ENCODE peak calls at places on chromosome 22, in six cellular contexts. One of them, this sample, is unnamed.

GRCh38 chr22:47034905-47035419 is 272.5 kb downstream of the TBC1D22A start:
- DNase-seq in lower lobe of right lung: peak; percentile 30
- DNase-seq in RWPE1: no peak
- DNase-seq in body of pancreas: no peak
- DNase-seq in cardiac muscle cell: no peak
- DNase-seq in K562: no peak
- DNase-seq in this sample: no peak

GRCh38 chr22:19002684-19003038 is 66.6 kb upstream of the PRODH start:
- DNase-seq in cardiac muscle cell: no peak
- DNase-seq in RWPE1: no peak
- DNase-seq in K562: no peak
- DNase-seq in body of pancreas: no peak
- DNase-seq in lower lobe of right lung: no peak
- DNase-seq in this sample: no peak

GRCh38 chr22:28021998-28022660 is 103.1 kb upstream of the PITPNB start:
- DNase-seq in cardiac muscle cell: no peak
- DNase-seq in lower lobe of right lung: no peak
- DNase-seq in body of pancreas: no peak
- DNase-seq in K562: no peak
- DNase-seq in RWPE1: no peak
- DNase-seq in this sample: peak; percentile 22

GRCh38 chr22:46471901-46472721 is 65.3 kb downstream of the CELSR1 start:
- DNase-seq in K562: no peak
- DNase-seq in cardiac muscle cell: no peak
- DNase-seq in body of pancreas: no peak
- DNase-seq in RWPE1: no peak
- DNase-seq in lower lobe of right lung: no peak
- DNase-seq in this sample: no peak

GRCh38 chr22:45318168-45318557 is 8.4 kb downstream of the FAM118A start:
- DNase-seq in lower lobe of right lung: peak; percentile 76
- DNase-seq in cardiac muscle cell: peak; percentile 97
- DNase-seq in K562: peak; percentile 60
- DNase-seq in body of pancreas: peak; percentile 73
- DNase-seq in RWPE1: peak; percentile 42
- DNase-seq in this sample: peak; percentile 95

GRCh38 chr22:23088199-23088604 is 17.9 kb downstream of the GNAZ start:
- DNase-seq in lower lobe of right lung: no peak
- DNase-seq in RWPE1: no peak
- DNase-seq in body of pancreas: no peak
- DNase-seq in cardiac muscle cell: no peak
- DNase-seq in K562: peak; percentile 59
- DNase-seq in this sample: no peak

GRCh38 chr22:48869788-48870187 is 957.9 kb downstream of the BRD1 start:
- DNase-seq in body of pancreas: no peak
- DNase-seq in RWPE1: no peak
- DNase-seq in lower lobe of right lung: no peak
- DNase-seq in cardiac muscle cell: no peak
- DNase-seq in K562: no peak
- DNase-seq in this sample: no peak

GRCh38 chr22:36324414-36324813 is 63.4 kb downstream of the MYH9 start:
- DNase-seq in cardiac muscle cell: no peak
- DNase-seq in body of pancreas: no peak
- DNase-seq in K562: no peak
- DNase-seq in lower lobe of right lung: no peak
- DNase-seq in RWPE1: no peak
- DNase-seq in this sample: no peak

GRCh38 chr22:45997077-45997774 is 20.3 kb upstream of the WNT7B start:
- DNase-seq in cardiac muscle cell: peak; percentile 99
- DNase-seq in RWPE1: peak; percentile 50
- DNase-seq in K562: no peak
- DNase-seq in body of pancreas: peak; percentile 87
- DNase-seq in lower lobe of right lung: peak; percentile 86
- DNase-seq in this sample: no peak

GRCh38 chr22:45446216-45446615 is 32.7 kb downstream of the RIBC2 start:
- DNase-seq in cardiac muscle cell: peak; percentile 9
- DNase-seq in lower lobe of right lung: no peak
- DNase-seq in body of pancreas: no peak
- DNase-seq in K562: no peak
- DNase-seq in RWPE1: no peak
- DNase-seq in this sample: no peak

GRCh38 chr22:35634015-35634414 is 14.2 kb upstream of the APOL6 start:
- DNase-seq in lower lobe of right lung: no peak
- DNase-seq in RWPE1: no peak
- DNase-seq in body of pancreas: no peak
- DNase-seq in cardiac muscle cell: no peak
- DNase-seq in K562: peak; percentile 18
- DNase-seq in this sample: no peak

GRCh38 chr22:23287136-23288095 is 107.1 kb downstream of the BCR start:
- DNase-seq in lower lobe of right lung: no peak
- DNase-seq in cardiac muscle cell: no peak
- DNase-seq in body of pancreas: no peak
- DNase-seq in K562: peak; percentile 23
- DNase-seq in RWPE1: no peak
- DNase-seq in this sample: no peak

GRCh38 chr22:49488943-49489342 is 338.7 kb downstream of the BRD1 start:
- DNase-seq in cardiac muscle cell: no peak
- DNase-seq in RWPE1: no peak
- DNase-seq in body of pancreas: no peak
- DNase-seq in lower lobe of right lung: no peak
- DNase-seq in K562: no peak
- DNase-seq in this sample: no peak

GRCh38 chr22:23784215-23784732 is 2.5 kb upstream of the SMARCB1 start:
- DNase-seq in K562: no peak
- DNase-seq in RWPE1: no peak
- DNase-seq in lower lobe of right lung: no peak
- DNase-seq in body of pancreas: peak; percentile 34
- DNase-seq in cardiac muscle cell: no peak
- DNase-seq in this sample: no peak

GRCh38 chr22:45731041-45731797 is 59.6 kb downstream of the ATXN10 start:
- DNase-seq in cardiac muscle cell: peak; percentile 40
- DNase-seq in body of pancreas: no peak
- DNase-seq in K562: no peak
- DNase-seq in lower lobe of right lung: no peak
- DNase-seq in RWPE1: no peak
- DNase-seq in this sample: no peak

GRCh38 chr22:25869771-25870170 is 127.8 kb downstream of the MYO18B start:
- DNase-seq in body of pancreas: no peak
- DNase-seq in RWPE1: no peak
- DNase-seq in lower lobe of right lung: no peak
- DNase-seq in cardiac muscle cell: no peak
- DNase-seq in K562: no peak
- DNase-seq in this sample: no peak

GRCh38 chr22:29128891-29129643 is 56.2 kb downstream of the KREMEN1 start:
- DNase-seq in K562: peak; percentile 25
- DNase-seq in RWPE1: no peak
- DNase-seq in cardiac muscle cell: no peak
- DNase-seq in lower lobe of right lung: no peak
- DNase-seq in body of pancreas: no peak
- DNase-seq in this sample: no peak

GRCh38 chr22:23518381-23519187 is 61.5 kb downstream of the IGLL1 start:
- DNase-seq in body of pancreas: no peak
- DNase-seq in K562: no peak
- DNase-seq in cardiac muscle cell: no peak
- DNase-seq in lower lobe of right lung: no peak
- DNase-seq in RWPE1: no peak
- DNase-seq in this sample: no peak

GRCh38 chr22:47206185-47206584 is 443.7 kb downstream of the TBC1D22A start:
- DNase-seq in cardiac muscle cell: no peak
- DNase-seq in body of pancreas: no peak
- DNase-seq in lower lobe of right lung: no peak
- DNase-seq in K562: no peak
- DNase-seq in RWPE1: no peak
- DNase-seq in this sample: no peak

GRCh38 chr22:33111491-33111890 is 53.3 kb upstream of the SYN3 start:
- DNase-seq in K562: no peak
- DNase-seq in RWPE1: no peak
- DNase-seq in lower lobe of right lung: no peak
- DNase-seq in cardiac muscle cell: no peak
- DNase-seq in body of pancreas: no peak
- DNase-seq in this sample: no peak
- H3K27ac ChIP-seq in K562: no peak overlapping the region
- H3K27ac ChIP-seq in RWPE1: no peak overlapping the region
- H3K27ac ChIP-seq in lower lobe of right lung: no peak overlapping the region
- H3K27ac ChIP-seq in cardiac muscle cell: no peak overlapping the region
- H3K27ac ChIP-seq in body of pancreas: no peak overlapping the region
- H3K27ac ChIP-seq in this sample: no peak overlapping the region

GRCh38 chr22:20153945-20154344 is 3.1 kb upstream of the CCDC188 start:
- DNase-seq in body of pancreas: no peak
- DNase-seq in RWPE1: no peak
- DNase-seq in cardiac muscle cell: no peak
- DNase-seq in K562: peak; percentile 61
- DNase-seq in lower lobe of right lung: no peak
- DNase-seq in this sample: no peak

GRCh38 chr22:20155330-20156041 is 4.6 kb upstream of the CCDC188 start:
- DNase-seq in lower lobe of right lung: peak; percentile 71
- DNase-seq in RWPE1: no peak
- DNase-seq in K562: no peak
- DNase-seq in cardiac muscle cell: peak; percentile 24
- DNase-seq in body of pancreas: peak; percentile 46
- DNase-seq in this sample: no peak

GRCh38 chr22:20156611-20157415 is 6.0 kb upstream of the CCDC188 start:
- DNase-seq in body of pancreas: peak; percentile 83
- DNase-seq in K562: peak; percentile 96
- DNase-seq in lower lobe of right lung: peak; percentile 85
- DNase-seq in RWPE1: peak; percentile 64
- DNase-seq in cardiac muscle cell: peak; percentile 79
- DNase-seq in this sample: peak; percentile 86

GRCh38 chr22:20156042-20156389 is 5.2 kb upstream of the CCDC188 start:
- DNase-seq in K562: no peak
- DNase-seq in cardiac muscle cell: no peak
- DNase-seq in lower lobe of right lung: no peak
- DNase-seq in RWPE1: no peak
- DNase-seq in body of pancreas: no peak
- DNase-seq in this sample: no peak

DNA sequence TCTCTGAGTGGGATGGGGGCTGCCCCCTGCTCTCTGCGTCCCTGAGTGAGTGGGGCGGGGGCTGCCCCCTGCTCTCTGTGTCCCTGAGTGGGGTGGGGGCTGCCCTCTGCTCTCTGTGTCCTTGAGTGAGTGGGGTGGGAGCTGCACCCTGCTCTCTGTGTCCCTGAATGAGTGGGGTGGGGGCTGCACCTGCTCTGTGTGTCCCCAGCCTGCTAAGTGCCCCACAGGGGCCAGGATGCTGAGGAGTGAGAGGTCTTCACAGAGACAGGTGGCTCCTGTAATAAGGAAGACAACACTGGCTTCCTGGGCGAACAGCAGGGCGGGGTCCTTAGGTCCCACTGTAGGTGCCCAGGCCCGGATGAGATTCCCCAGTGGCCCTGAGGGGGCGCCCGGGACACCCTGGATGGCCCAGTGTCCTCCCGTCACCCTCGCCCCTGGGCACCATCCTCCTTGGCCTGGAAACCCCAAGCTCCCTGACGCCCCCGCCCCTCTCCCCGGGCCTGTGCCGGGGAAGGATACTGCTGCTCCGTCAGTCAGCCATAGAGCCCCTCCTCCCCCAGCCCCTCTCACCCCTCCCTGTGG is 3.8 kb upstream of the CCDC188 start:
- DNase-seq in K562: peak; percentile 59
- DNase-seq in cardiac muscle cell: no peak
- DNase-seq in body of pancreas: no peak
- DNase-seq in RWPE1: no peak
- DNase-seq in lower lobe of right lung: no peak
- DNase-seq in this sample: no peak
- TF ChIP-seq CTCF in K562: peak; percentile 63
- TF ChIP-seq CTCF in cardiac muscle cell: no peak
- TF ChIP-seq CTCF in body of pancreas: no peak
- TF ChIP-seq CTCF in RWPE1: no peak
- TF ChIP-seq CTCF in lower lobe of right lung: no peak
- TF ChIP-seq CTCF in this sample: no peak

DNA sequence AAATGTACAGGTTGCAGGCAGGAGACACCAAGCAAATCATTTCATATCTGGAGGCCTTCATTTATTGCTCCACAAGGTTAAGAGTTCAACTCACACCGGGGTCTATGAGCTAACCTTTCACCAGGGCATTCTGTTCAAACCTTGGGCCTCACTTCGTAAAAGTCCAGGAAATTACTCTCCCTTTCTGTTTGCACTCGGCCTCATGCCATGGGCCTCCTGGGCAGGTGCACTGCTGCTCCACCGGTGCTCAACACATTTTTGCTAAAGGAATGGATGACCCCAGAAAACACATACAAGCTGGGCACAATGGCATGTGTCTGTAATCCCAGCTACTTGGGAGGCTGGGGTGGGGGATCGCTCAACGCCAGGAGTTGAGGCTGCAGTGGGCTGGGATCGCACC is 16.6 kb upstream of the RRP7A start:
- DNase-seq in RWPE1: no peak
- DNase-seq in body of pancreas: no peak
- DNase-seq in K562: no peak
- DNase-seq in cardiac muscle cell: no peak
- DNase-seq in lower lobe of right lung: no peak
- DNase-seq in this sample: no peak
- H3K27ac ChIP-seq in RWPE1: no peak overlapping the region
- H3K27ac ChIP-seq in body of pancreas: no peak overlapping the region
- H3K27ac ChIP-seq in K562: no peak overlapping the region
- H3K27ac ChIP-seq in cardiac muscle cell: no peak overlapping the region
- H3K27ac ChIP-seq in lower lobe of right lung: no peak overlapping the region
- H3K27ac ChIP-seq in this sample: no peak overlapping the region

GRCh38 chr22:43628253-43628649 is 183.9 kb downstream of the EFCAB6 start:
- DNase-seq in RWPE1: no peak
- DNase-seq in body of pancreas: no peak
- DNase-seq in lower lobe of right lung: no peak
- DNase-seq in cardiac muscle cell: peak; percentile 4
- DNase-seq in K562: no peak
- DNase-seq in this sample: no peak

GRCh38 chr22:43627485-43628252 is 184.4 kb downstream of the EFCAB6 start:
- DNase-seq in RWPE1: no peak
- DNase-seq in K562: no peak
- DNase-seq in cardiac muscle cell: no peak
- DNase-seq in lower lobe of right lung: no peak
- DNase-seq in body of pancreas: no peak
- DNase-seq in this sample: no peak

GRCh38 chr22:43625242-43625641 is 186.9 kb downstream of the EFCAB6 start:
- DNase-seq in RWPE1: no peak
- DNase-seq in body of pancreas: no peak
- DNase-seq in lower lobe of right lung: no peak
- DNase-seq in K562: no peak
- DNase-seq in cardiac muscle cell: no peak
- DNase-seq in this sample: no peak

GRCh38 chr22:43622886-43623285 is 189.2 kb downstream of the EFCAB6 start:
- DNase-seq in body of pancreas: no peak
- DNase-seq in lower lobe of right lung: no peak
- DNase-seq in cardiac muscle cell: no peak
- DNase-seq in RWPE1: no peak
- DNase-seq in K562: no peak
- DNase-seq in this sample: no peak

GRCh38 chr22:43624144-43624998 is 187.7 kb downstream of the EFCAB6 start:
- DNase-seq in RWPE1: no peak
- DNase-seq in K562: no peak
- DNase-seq in lower lobe of right lung: no peak
- DNase-seq in body of pancreas: no peak
- DNase-seq in cardiac muscle cell: no peak
- DNase-seq in this sample: no peak
- TF ChIP-seq CTCF in RWPE1: no peak
- TF ChIP-seq CTCF in K562: no peak
- TF ChIP-seq CTCF in lower lobe of right lung: no peak
- TF ChIP-seq CTCF in body of pancreas: no peak
- TF ChIP-seq CTCF in cardiac muscle cell: no peak
- TF ChIP-seq CTCF in this sample: no peak

GRCh38 chr22:37804886-37805857 is 2.6 kb upstream of the GCAT start:
- DNase-seq in lower lobe of right lung: peak; percentile 92
- DNase-seq in cardiac muscle cell: peak; percentile 91
- DNase-seq in K562: no peak
- DNase-seq in body of pancreas: peak; percentile 91
- DNase-seq in RWPE1: peak; percentile 69
- DNase-seq in this sample: peak; percentile 53
- H3K27ac ChIP-seq in lower lobe of right lung: peak overlapping the region; percentile 91
- H3K27ac ChIP-seq in cardiac muscle cell: peak overlapping the region; percentile 69
- H3K27ac ChIP-seq in K562: peak overlapping the region; percentile 69
- H3K27ac ChIP-seq in body of pancreas: peak overlapping the region; percentile 92
- H3K27ac ChIP-seq in RWPE1: peak overlapping the region; percentile 85
- H3K27ac ChIP-seq in this sample: no peak overlapping the region

GRCh38 chr22:43011079-43011478 is 3.9 kb downstream of the PACSIN2 start:
- DNase-seq in RWPE1: no peak
- DNase-seq in K562: no peak
- DNase-seq in lower lobe of right lung: peak; percentile 7
- DNase-seq in cardiac muscle cell: no peak
- DNase-seq in body of pancreas: peak; percentile 84
- DNase-seq in this sample: no peak
- TF ChIP-seq CTCF in RWPE1: no peak
- TF ChIP-seq CTCF in K562: no peak
- TF ChIP-seq CTCF in lower lobe of right lung: no peak
- TF ChIP-seq CTCF in cardiac muscle cell: no peak
- TF ChIP-seq CTCF in body of pancreas: no peak
- TF ChIP-seq CTCF in this sample: no peak

This sample was measured in CD4-positive, alpha-beta T cell.